ENCODE peak calls at places on chromosome 17, in eight cellular contexts. Y, T, I, W, Z, J, M and B are unnamed samples.

GRCh38 chr17:75087558-75088453 is at the start of gene SLC16A5:
- DNase-seq in Y (no peak), J (peak), Z (no peak), T (no peak), W (no peak), M (no peak), I (peak), B (no peak)

GRCh38 chr17:10130263-10130662 is 68.1 kb downstream of the GAS7 start:
- DNase-seq in Z (no peak), M (no peak), Y (no peak), W (no peak), T (peak), I (no peak), J (no peak), B (no peak)

GRCh38 chr17:17204041-17204591 is 2.0 kb downstream of the PLD6 start:
- DNase-seq in M (no peak), Z (no peak), I (no peak), Y (no peak), W (no peak), J (no peak), T (no peak), B (no peak)

GRCh38 chr17:4696432-4696796 is 7.5 kb downstream of the PELP1 start:
- DNase-seq in J (no peak), T (no peak), Y (no peak), I (no peak), M (no peak), Z (no peak), W (no peak), B (no peak)

GRCh38 chr17:74059471-74059870 is 144.0 kb upstream of the RPL38 start:
- DNase-seq in Y (no peak), Z (peak), M (peak), J (no peak), I (no peak), W (no peak), T (no peak), B (no peak)

GRCh38 chr17:63275318-63275967 is 170.7 kb downstream of the CYB561 start:
- DNase-seq in W (no peak), J (peak), Z (no peak), I (no peak), Y (no peak), T (peak), M (no peak), B (peak)

GRCh38 chr17:45234641-45235040 is 13.0 kb downstream of the FMNL1 start:
- DNase-seq in I (peak), T (no peak), Z (peak), Y (no peak), J (peak), M (peak), W (no peak), B (no peak)

GRCh38 chr17:67911038-67911782 is 85.1 kb downstream of the C17orf58 start:
- DNase-seq in Z (no peak), I (no peak), M (no peak), J (no peak), T (no peak), W (no peak), Y (no peak), B (no peak)

GRCh38 chr17:10628756-10629155 is 28.4 kb downstream of the MYH3 start:
- DNase-seq in W (no peak), Z (no peak), Y (no peak), T (no peak), M (no peak), J (peak), I (peak), B (no peak)

GRCh38 chr17:930258-930657 is 49.3 kb downstream of the NXN start:
- DNase-seq in I (no peak), T (no peak), Z (no peak), M (no peak), J (peak), Y (no peak), W (no peak), B (no peak)

GRCh38 chr17:41212524-41213169 is 13.8 kb upstream of the KRTAP9-2 start:
- DNase-seq in J (peak), Z (peak), I (no peak), Y (no peak), T (no peak), M (peak), W (no peak), B (no peak)

GRCh38 chr17:2814499-2815341 is 18.5 kb downstream of the RAP1GAP2 start:
- DNase-seq in T (no peak), Y (no peak), M (no peak), W (no peak), Z (no peak), I (peak), J (no peak), B (no peak)

GRCh38 chr17:74453665-74454196 is 12.7 kb upstream of the CD300A start:
- DNase-seq in J (peak), T (no peak), Z (peak), W (no peak), M (no peak), Y (no peak), I (peak), B (no peak)

GRCh38 chr17:6914711-6915110 is 81.1 kb upstream of the ALOX12 start:
- DNase-seq in Y (no peak), T (no peak), M (no peak), Z (no peak), J (no peak), W (no peak), I (no peak), B (no peak)

GRCh38 chr17:50916026-50916707 is 50.0 kb upstream of the TOB1 start:
- DNase-seq in M (no peak), J (no peak), Y (no peak), I (peak), W (no peak), T (no peak), Z (no peak), B (no peak)

GRCh38 chr17:76983075-76983411 is 114.8 kb downstream of the MGAT5B start:
- DNase-seq in J (no peak), Y (no peak), I (no peak), T (no peak), M (no peak), W (no peak), Z (no peak), B (no peak)

GRCh38 chr17:79732804-79733691 is 2.3 kb downstream of the ENPP7 start:
- DNase-seq in W (no peak), J (no peak), Z (no peak), I (peak), M (no peak), T (no peak), Y (no peak), B (no peak)

GRCh38 chr17:44464037-44464436 is 39.2 kb downstream of the GPATCH8 start:
- DNase-seq in T (no peak), Z (no peak), M (no peak), W (no peak), Y (no peak), I (no peak), J (no peak), B (peak)

GRCh38 chr17:15007001-15007400 is 258.1 kb downstream of the PMP22 start:
- DNase-seq in Y (no peak), I (no peak), M (no peak), Z (no peak), T (no peak), W (no peak), J (no peak), B (no peak)

GRCh38 chr17:81484195-81484979 is 28.2 kb downstream of the ACTG1 start:
- DNase-seq in T (peak), Z (peak), W (peak), M (peak), J (peak), I (peak), Y (peak), B (peak)

GRCh38 chr17:81514485-81514734 is 1.8 kb upstream of the ACTG1 start:
- DNase-seq in I (no peak), Y (no peak), T (no peak), M (no peak), Z (no peak), J (no peak), W (no peak), B (no peak)

GRCh38 chr17:83107656-83108048 is 28.2 kb downstream of the METRNL start:
- DNase-seq in I (no peak), T (no peak), W (no peak), M (no peak), Y (no peak), J (no peak), Z (no peak), B (no peak)

GRCh38 chr17:46193246-46193625 is at the start of gene KANSL1:
- DNase-seq in J (peak), W (peak), M (peak), Z (peak), T (peak), Y (peak), I (peak), B (peak)

GRCh38 chr17:82388223-82388921 is 16.8 kb downstream of the UTS2R start:
- DNase-seq in I (no peak), T (no peak), J (peak), W (no peak), M (no peak), Y (no peak), Z (no peak), B (no peak)

GRCh38 chr17:19331134-19331533 is 31.4 kb downstream of the B9D1 start:
- DNase-seq in J (no peak), M (no peak), T (no peak), Z (no peak), W (no peak), Y (no peak), I (no peak), B (peak)

GRCh38 chr17:78532311-78532710 is 44.9 kb downstream of the DNAH17 start:
- DNase-seq in J (no peak), Y (no peak), M (no peak), I (no peak), W (no peak), Z (no peak), T (no peak), B (no peak)

GRCh38 chr17:38748329-38749221 is at the start of gene PCGF2:
- DNase-seq in W (peak), M (peak), Y (no peak), Z (peak), I (no peak), J (peak), T (peak), B (peak)